ENCODE peak calls at places on chromosomes 12 and 14, in eight cellular contexts. R, I, X, Q, D, P, C and V are unnamed samples.

GRCh38 chr12:31618228-31619025 is 27.5 kb upstream of the DENND5B start:
- DNase-seq in R (no peak), Q (no peak), I (no peak), C (no peak), X (no peak), D (no peak), P (peak; percentile 26), V (no peak)

GRCh38 chr14:51996148-51996746 is 6.9 kb downstream of the RTRAF start:
- DNase-seq in X (no peak), C (no peak), I (no peak), D (no peak), Q (no peak), P (peak; percentile 68), R (no peak), V (no peak)

GRCh38 chr14:103115845-103116572 is 7.3 kb upstream of the TNFAIP2 start:
- DNase-seq in X (no peak), R (no peak), I (no peak), Q (no peak), P (peak; percentile 76), D (no peak), C (no peak), V (no peak)

GRCh38 chr12:106892075-106892474 is 63.6 kb upstream of the TMEM263 start:
- DNase-seq in X (no peak), D (no peak), Q (no peak), I (no peak), R (no peak), C (no peak), P (no peak), V (no peak)

GRCh38 chr12:104057771-104058197 is 6.5 kb upstream of the HCFC2 start:
- DNase-seq in Q (no peak), D (no peak), C (no peak), I (no peak), R (no peak), X (no peak), P (peak; percentile 37), V (no peak)

GRCh38 chr12:72256725-72257124 is 15.4 kb upstream of the TRHDE start:
- DNase-seq in I (no peak), Q (no peak), R (no peak), C (no peak), P (no peak), X (no peak), D (no peak), V (no peak)

GRCh38 chr12:11752403-11753150 is 103.1 kb downstream of the ETV6 start:
- DNase-seq in I (no peak), C (no peak), Q (no peak), R (no peak), D (no peak), P (no peak), X (no peak), V (no peak)

GRCh38 chr14:76780058-76780345 is 18.7 kb downstream of the VASH1 start:
- DNase-seq in I (no peak), R (no peak), C (no peak), P (no peak), X (no peak), D (no peak), Q (peak; percentile 34), V (no peak)

GRCh38 chr12:111901182-111901581 is 59.2 kb downstream of the MAPKAPK5 start:
- DNase-seq in C (no peak), D (no peak), Q (no peak), X (no peak), I (no peak), P (no peak), R (no peak), V (no peak)

DNA sequence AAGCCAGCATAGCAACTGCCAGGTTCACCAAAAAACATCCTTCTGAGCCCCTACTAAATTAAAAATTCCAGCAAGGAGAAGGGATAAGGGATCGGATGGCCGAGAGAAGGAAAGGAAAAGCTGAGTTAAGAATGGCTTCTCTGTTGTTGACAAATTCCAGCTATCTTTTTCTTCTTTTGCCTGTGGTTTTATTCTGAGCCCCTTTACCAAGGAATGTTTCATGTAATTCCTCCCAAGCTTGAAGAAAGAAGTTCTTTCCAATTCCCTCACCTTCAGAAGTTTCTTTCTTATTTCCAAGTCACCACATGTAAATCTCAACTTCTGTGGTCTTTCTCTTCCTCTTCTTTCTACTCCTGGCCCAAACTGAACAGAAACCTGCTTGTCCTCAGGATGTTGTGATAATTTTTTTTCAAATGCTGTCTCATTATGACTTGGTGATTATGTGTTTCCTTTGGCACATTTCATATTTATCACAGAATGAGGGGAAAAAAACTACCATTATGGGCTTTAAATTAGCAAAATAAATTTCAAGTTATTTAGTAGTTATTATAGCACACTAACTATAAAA is 40.0 kb downstream of the FGD6 start:
- DNase-seq in X (no peak), P (no peak), Q (no peak), R (no peak), C (no peak), I (no peak), D (no peak), V (no peak)
- H3K27ac ChIP-seq in X (no peak overlapping the region), P (no peak overlapping the region), Q (no peak overlapping the region), R (no peak overlapping the region), C (no peak overlapping the region), I (no peak overlapping the region), D (peak overlapping the region; percentile 23), V (no peak overlapping the region)

GRCh38 chr12:50505386-50505827 is 622 bp downstream of the DIP2B start:
- DNase-seq in C (peak; percentile 56), P (no peak), D (peak; percentile 47), X (peak; percentile 14), Q (peak; percentile 71), R (peak; percentile 32), I (no peak), V (peak; percentile 33)

GRCh38 chr12:50507474-50507838 is 2.7 kb downstream of the DIP2B start:
- DNase-seq in I (no peak), Q (no peak), P (no peak), R (no peak), X (no peak), D (no peak), C (no peak), V (no peak)

GRCh38 chr12:50505945-50506344 is 1.2 kb downstream of the DIP2B start:
- DNase-seq in I (no peak), D (no peak), Q (no peak), R (peak; percentile 40), C (peak; percentile 70), X (peak; percentile 31), P (no peak), V (no peak)

GRCh38 chr12:50506753-50507473 is 2.1 kb downstream of the DIP2B start:
- DNase-seq in I (no peak), C (no peak), P (no peak), D (no peak), Q (no peak), R (no peak), X (no peak), V (no peak)

GRCh38 chr12:50504798-50505385 is at the start of gene DIP2B:
- DNase-seq in P (peak; percentile 84), D (peak; percentile 96), Q (peak; percentile 98), C (peak; percentile 98), R (peak; percentile 94), X (peak; percentile 89), I (peak; percentile 80), V (peak; percentile 94)
- TF ChIP-seq POLR2A in P (peak; percentile 1), D (peak; percentile 16), Q (no peak), C (peak; percentile 52), R (peak; percentile 85), X (peak; percentile 61), I (peak; percentile 45), V (peak; percentile 64)

DNA sequence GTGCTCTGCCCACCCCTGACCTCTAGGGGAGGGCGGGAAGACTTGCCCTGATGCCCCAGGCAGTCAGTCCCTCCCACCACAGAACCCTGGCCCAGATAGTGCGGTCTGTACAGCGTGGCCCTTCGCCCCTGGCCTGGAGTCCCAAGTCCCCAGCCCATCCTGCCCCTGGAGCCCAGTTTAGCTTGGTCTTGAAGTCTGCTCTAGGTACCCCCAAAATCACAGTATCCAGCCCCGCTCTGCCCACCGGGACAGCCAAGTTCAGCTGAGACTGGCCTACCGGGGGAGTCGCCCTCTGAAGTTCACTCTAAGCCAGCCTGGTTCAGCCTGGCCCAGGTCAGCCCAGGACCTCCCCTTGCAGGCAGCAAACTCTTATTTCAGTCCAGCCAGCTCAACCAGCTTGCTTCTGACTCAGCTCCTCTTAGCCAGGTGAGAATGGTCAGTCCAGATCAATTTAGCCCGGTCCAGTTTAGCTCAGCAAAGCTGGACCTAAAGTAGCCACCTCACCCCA is 75.9 kb downstream of the TMEM121 start:
- DNase-seq in R (no peak), Q (peak; percentile 59), I (no peak), D (no peak), C (no peak), X (no peak), P (no peak), V (no peak)
- H3K9me3 ChIP-seq in R (no peaks in the 10 kb centered on the region), Q (no peaks in the 10 kb centered on the region), I (no peaks in the 10 kb centered on the region), D (no peaks in the 10 kb centered on the region), C (no peaks in the 10 kb centered on the region), X (peaks cover 21% of the 10 kb centered on the region), P (peaks cover 43% of the 10 kb centered on the region), V (no peaks in the 10 kb centered on the region)

GRCh38 chr12:65779946-65780345 is 44.3 kb upstream of the HMGA2 start:
- DNase-seq in D (no peak), P (no peak), Q (no peak), I (no peak), C (no peak), X (no peak), R (no peak), V (no peak)
- H3K27ac ChIP-seq in D (no peak overlapping the region), P (no peak overlapping the region), Q (no peak overlapping the region), I (no peak overlapping the region), C (no peak overlapping the region), X (no peak overlapping the region), R (no peak overlapping the region), V (no peak overlapping the region)

GRCh38 chr12:6493580-6494350 is at the start of gene NCAPD2:
- DNase-seq in Q (peak; percentile 98), I (peak; percentile 82), X (peak; percentile 84), P (peak; percentile 93), C (peak; percentile 98), R (peak; percentile 95), D (peak; percentile 92), V (peak; percentile 92)
- TF ChIP-seq POLR2A in Q (no peak), I (no peak), X (no peak), P (peak; percentile 93), C (no peak), R (peak; percentile 28), D (no peak), V (peak; percentile 35)

GRCh38 chr14:19799880-19800279 is 3.7 kb upstream of the OR4N2 start:
- DNase-seq in X (no peak), I (no peak), Q (no peak), R (no peak), D (no peak), C (no peak), P (no peak), V (no peak)
- H3K9me3 ChIP-seq in X (peaks cover 22% of the 10 kb centered on the region), I (peaks cover 37% of the 10 kb centered on the region), Q (no peaks in the 10 kb centered on the region), R (no peaks in the 10 kb centered on the region), D (no peaks in the 10 kb centered on the region), C (no peaks in the 10 kb centered on the region), P (peaks cover 33% of the 10 kb centered on the region), V (no peaks in the 10 kb centered on the region)